ENCODE peak calls at places on chromosome 4, in eight cellular contexts. S is stimulated activated CD8-positive, alpha-beta memory T cell treated with anti-CD3 and anti-CD28 coated beads, Interleukin-15, amount 100 ng/mL, for 1 hour; L is ureter; V is lower leg skin; H is effector CD8-positive, alpha-beta T cell; G is hippocampal formation; X is amniotic epithelial cell; A is stimulated activated CD4-positive, alpha-beta T cell treated with anti-CD3 and anti-CD28 coated beads, TNF-alpha, amount 100 ng/mL, for 4 hours. Y is an unnamed sample.

GRCh38 chr4:62709618-62710252 is 1509.6 kb downstream of the ADGRL3 start:
- DNase-seq in H (no peak), L (no peak), V (no peak), X (peak), A (no peak), S (no peak), G (no peak), Y (no peak)

GRCh38 chr4:144594471-144594986 is 51.4 kb upstream of the HHIP start:
- DNase-seq in V (no peak), G (no peak), H (no peak), X (peak), L (no peak), S (no peak), A (no peak), Y (no peak)

GRCh38 chr4:100738388-100739165 is 220.8 kb upstream of the EMCN start:
- DNase-seq in S (no peak), V (no peak), X (peak), L (peak), A (no peak), H (no peak), G (no peak), Y (no peak)

GRCh38 chr4:98101988-98102387 is 41.3 kb downstream of the STPG2 start:
- DNase-seq in G (no peak), X (no peak), H (no peak), V (no peak), L (no peak), S (no peak), A (no peak), Y (no peak)

GRCh38 chr4:175705407-175705806 is 106.7 kb downstream of the GPM6A start:
- DNase-seq in L (peak), H (no peak), A (no peak), S (no peak), V (no peak), G (peak), X (no peak), Y (no peak)

GRCh38 chr4:25080571-25080970 is 49.8 kb upstream of the LGI2 start:
- DNase-seq in G (no peak), A (no peak), S (no peak), V (no peak), L (no peak), H (no peak), X (no peak), Y (no peak)

GRCh38 chr4:154304679-154305078 is 186.9 kb downstream of the DCHS2 start:
- DNase-seq in G (no peak), L (no peak), A (no peak), H (no peak), S (no peak), V (no peak), X (no peak), Y (no peak)

GRCh38 chr4:74267998-74268606 is 40.2 kb upstream of the EPGN start:
- DNase-seq in S (no peak), H (no peak), V (no peak), A (no peak), X (peak), L (no peak), G (no peak), Y (no peak)

GRCh38 chr4:143489116-143489515 is 24.4 kb upstream of the SMARCA5 start:
- DNase-seq in H (no peak), L (no peak), A (no peak), G (no peak), V (no peak), X (peak), S (no peak), Y (no peak)

GRCh38 chr4:10180603-10180926 is 64.0 kb upstream of the WDR1 start:
- DNase-seq in G (no peak), S (no peak), H (no peak), V (no peak), X (no peak), A (no peak), L (no peak), Y (no peak)

GRCh38 chr4:56640907-56641493 is 40.1 kb downstream of the HOPX start:
- DNase-seq in S (no peak), H (no peak), V (no peak), G (no peak), X (no peak), L (no peak), A (no peak), Y (no peak)

GRCh38 chr4:87073570-87074470 is 139.0 kb downstream of the AFF1 start:
- DNase-seq in S (no peak), A (no peak), X (peak), V (no peak), G (peak), H (no peak), L (peak), Y (peak)

GRCh38 chr4:169282429-169283113 is 11.8 kb upstream of the SH3RF1 start:
- DNase-seq in L (no peak), G (no peak), A (no peak), H (no peak), V (no peak), S (no peak), X (no peak), Y (no peak)

GRCh38 chr4:139913995-139914394 is 240.0 kb downstream of the MAML3 start:
- DNase-seq in A (no peak), V (no peak), L (no peak), X (peak), H (no peak), S (no peak), G (no peak), Y (no peak)

GRCh38 chr4:174999407-174999806 is 81.2 kb downstream of the ADAM29 start:
- DNase-seq in V (no peak), H (no peak), L (no peak), S (no peak), X (no peak), G (no peak), A (no peak), Y (no peak)

Y was measured in activated B cell treated with CpG ODN at 0.5 μM for 24 hours.